ENCODE peak calls at places on chromosome 19, in four cellular contexts. V is heart left ventricle, Q is PC-3, T is GM23338. I is an unnamed sample.

GRCh38 chr19:17275441-17276175 is 6.1 kb upstream of the ANKLE1 start:
- DNase-seq in Q (no peak), T (no peak), V (no peak), I (no peak)

GRCh38 chr19:50437862-50438449 is 5.3 kb downstream of the MYBPC2 start:
- DNase-seq in Q (no peak), T (no peak), V (no peak), I (no peak)

GRCh38 chr19:18710986-18711751 is 27.7 kb downstream of the CRTC1 start:
- DNase-seq in Q (no peak), T (peak; percentile 41), V (peak; percentile 31), I (peak; percentile 77)

GRCh38 chr19:18580311-18580710 is 8.3 kb upstream of the REX1BD start:
- DNase-seq in V (no peak), Q (no peak), T (peak; percentile 0), I (no peak)

GRCh38 chr19:50882188-50882587 is 8.9 kb downstream of the KLK2 start:
- DNase-seq in T (no peak), V (no peak), Q (no peak), I (no peak)

GRCh38 chr19:53989600-53990533 is 1.6 kb upstream of the CACNG6 start:
- DNase-seq in Q (no peak), V (no peak), T (peak; percentile 18), I (peak; percentile 83)

GRCh38 chr19:8085606-8086464 is 33.3 kb downstream of the CCL25 start:
- DNase-seq in Q (peak; percentile 77), T (no peak), V (no peak), I (no peak)

GRCh38 chr19:29530549-29531457 is 5.0 kb downstream of the VSTM2B start:
- DNase-seq in Q (no peak), T (peak; percentile 27), V (no peak), I (no peak)

GRCh38 chr19:54233941-54234340 is 8.6 kb downstream of the LILRA6 start:
- DNase-seq in T (no peak), Q (no peak), V (no peak), I (no peak)

GRCh38 chr19:6521718-6522646 is 8.8 kb upstream of the TNFSF9 start:
- DNase-seq in T (peak; percentile 12), V (no peak), Q (no peak), I (no peak)

GRCh38 chr19:6519289-6519688 is 11.5 kb upstream of the TNFSF9 start:
- DNase-seq in V (no peak), Q (peak; percentile 96), T (no peak), I (no peak)

GRCh38 chr19:6524326-6524725 is 6.5 kb upstream of the TNFSF9 start:
- DNase-seq in Q (no peak), V (peak; percentile 29), T (no peak), I (no peak)

GRCh38 chr19:6527893-6528543 is 2.8 kb upstream of the TNFSF9 start:
- DNase-seq in Q (no peak), V (no peak), T (no peak), I (no peak)

GRCh38 chr19:6522712-6523111 is 8.1 kb upstream of the TNFSF9 start:
- DNase-seq in V (no peak), Q (no peak), T (no peak), I (no peak)
- H3K4me3 ChIP-seq in V (no peak overlapping the region), Q (no peak overlapping the region), T (no peak overlapping the region), I (no peak overlapping the region)

DNA sequence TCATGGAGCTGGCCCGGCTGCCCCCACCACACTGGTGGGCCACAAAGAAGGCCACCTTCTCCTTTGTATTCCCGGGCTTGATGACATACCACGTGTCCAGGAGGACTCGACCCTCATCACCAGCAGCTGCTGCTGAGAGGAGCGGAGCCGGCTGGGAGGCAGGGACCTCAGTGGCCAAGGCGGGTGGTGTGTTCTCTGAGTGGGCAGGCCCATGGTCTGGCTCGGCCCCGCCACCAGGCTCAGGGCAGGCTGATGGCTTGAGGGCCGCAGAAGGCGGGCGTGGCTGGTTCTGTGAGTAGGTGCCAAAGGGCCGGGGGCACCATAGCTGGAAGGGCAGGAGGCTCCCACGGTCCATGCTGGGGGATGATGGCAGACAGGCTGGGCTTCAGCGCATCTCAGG is 17.6 kb downstream of the FBXO46 start:
- DNase-seq in T (no peak), V (no peak), Q (no peak), I (no peak)
- H3K36me3 ChIP-seq in T (no peaks in the 10 kb centered on the region), V (peaks cover 18% of the 10 kb centered on the region), Q (no peaks in the 10 kb centered on the region), I (no peaks in the 10 kb centered on the region)

DNA sequence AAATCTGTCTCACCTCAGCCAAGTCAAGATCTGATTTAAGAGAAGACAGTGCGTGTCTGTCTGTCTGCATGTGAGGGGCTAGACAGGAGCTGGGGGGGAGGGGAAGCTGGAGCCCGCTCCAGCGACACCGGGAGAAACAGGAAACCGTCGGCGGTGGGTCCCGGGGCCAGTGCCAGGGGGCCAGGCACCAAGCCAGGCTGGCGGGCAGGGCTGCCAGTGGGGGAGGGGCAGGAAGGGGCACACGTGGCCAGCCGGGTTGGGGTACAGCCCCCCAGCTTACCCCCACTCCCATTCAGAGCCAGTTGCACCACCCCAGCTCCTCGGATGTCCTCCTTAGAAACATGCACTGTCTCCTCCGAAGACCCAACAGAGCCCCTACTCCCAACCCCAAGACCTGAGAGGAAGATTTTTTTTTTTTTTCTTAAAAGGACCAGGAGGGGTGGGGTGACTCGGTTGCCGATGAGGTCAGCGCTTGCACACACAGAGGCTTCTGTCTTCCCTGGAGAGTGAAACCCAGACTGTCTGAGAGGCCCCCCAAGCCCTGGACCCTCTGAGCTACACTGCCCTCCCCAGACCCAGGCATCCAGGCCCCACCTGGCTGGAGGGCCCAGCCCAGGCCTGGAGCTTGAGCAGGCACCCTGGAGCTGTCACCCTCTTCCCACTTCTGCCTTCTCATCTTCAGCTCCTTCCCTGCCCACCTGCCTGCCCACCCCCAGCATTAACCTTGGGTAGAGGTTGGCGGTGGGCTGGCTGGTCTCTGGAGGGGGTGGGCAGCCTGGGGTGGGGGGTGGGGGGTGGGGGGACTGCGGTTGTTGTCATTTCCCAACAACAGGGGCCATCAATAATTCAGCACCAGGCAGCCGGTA is 4.0 kb downstream of the ERF start:
- DNase-seq in T (no peak), Q (no peak), V (peak; percentile 51), I (no peak)
- H3K4me3 ChIP-seq in T (no peak overlapping the region), Q (no peak overlapping the region), V (peak overlapping the region; percentile 88), I (peak overlapping the region; percentile 36)

GRCh38 chr19:40078377-40078776 is 12.4 kb downstream of the ZNF780A start:
- DNase-seq in Q (no peak), T (no peak), V (no peak), I (no peak)
- H3K36me3 ChIP-seq in Q (peaks cover 74% of the 10 kb centered on the region), T (peaks cover 55% of the 10 kb centered on the region), V (peaks cover 91% of the 10 kb centered on the region), I (peaks cover 13% of the 10 kb centered on the region)

DNA sequence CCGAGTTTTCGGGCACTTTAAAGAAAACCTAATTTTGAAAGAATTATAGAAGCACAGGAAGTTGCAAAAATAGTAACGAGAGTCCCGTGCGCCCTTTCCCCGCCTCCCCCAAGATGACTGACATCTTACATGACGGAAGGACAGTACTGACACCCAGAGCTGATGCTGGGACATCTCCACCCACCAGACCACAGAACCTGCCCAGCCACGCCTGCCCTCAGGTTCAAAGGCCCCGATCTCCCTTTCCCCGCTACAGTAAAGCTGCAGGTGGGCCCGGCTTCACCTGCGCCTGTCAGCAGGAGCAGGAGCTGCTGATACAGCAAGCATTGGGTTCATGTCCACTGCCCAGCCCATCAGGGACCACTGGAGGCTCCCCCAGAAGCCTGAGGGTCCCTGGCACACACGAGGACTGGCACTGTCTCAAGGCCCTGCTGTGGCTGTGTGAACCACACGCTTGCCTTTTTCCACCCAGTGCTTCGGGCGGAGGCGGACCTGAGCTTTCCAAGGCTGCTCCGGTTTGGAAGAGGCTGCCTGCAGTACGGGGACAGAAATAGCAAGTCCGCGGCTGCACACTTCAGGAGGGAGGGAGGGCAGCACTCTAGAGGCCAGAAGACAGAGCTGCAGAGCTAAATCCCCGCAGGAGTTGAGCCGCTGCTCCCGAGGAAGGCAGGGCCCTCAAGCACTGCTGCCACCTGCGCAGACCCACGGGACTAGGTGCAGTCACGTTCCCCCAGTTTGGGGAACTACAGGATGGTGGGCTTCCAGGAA is 8.7 kb downstream of the MAP2K2 start:
- DNase-seq in T (no peak), V (peak; percentile 53), Q (no peak), I (no peak)
- H3K4me3 ChIP-seq in T (no peak overlapping the region), V (no peak overlapping the region), Q (no peak overlapping the region), I (peak overlapping the region; percentile 1)

DNA sequence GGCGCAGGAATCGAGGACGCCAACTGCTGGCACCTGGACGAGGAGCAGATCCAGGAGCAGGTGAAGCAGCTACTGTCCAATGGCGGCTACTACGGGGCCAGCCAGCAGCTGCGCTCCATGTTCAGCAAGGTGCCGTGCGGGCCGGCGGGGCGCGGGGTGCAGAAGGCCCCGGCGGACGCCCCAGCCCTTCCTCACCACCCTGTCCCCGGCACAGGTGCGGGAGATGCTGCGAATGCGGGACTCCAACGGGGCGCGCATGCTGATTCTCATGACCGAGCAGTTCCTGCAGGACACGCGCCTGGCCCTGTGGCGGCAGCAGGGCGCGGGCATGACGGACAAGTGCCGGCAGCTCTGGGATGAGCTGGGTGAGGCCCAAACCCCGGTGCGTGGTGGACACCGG is 13.6 kb downstream of the ZSWIM4 start:
- DNase-seq in V (no peak), Q (no peak), T (no peak), I (no peak)
- H3K36me3 ChIP-seq in V (peaks cover 21% of the 10 kb centered on the region), Q (peaks cover 37% of the 10 kb centered on the region), T (peaks cover 4% of the 10 kb centered on the region), I (no peaks in the 10 kb centered on the region)

GRCh38 chr19:45306040-45306439 is 16.6 kb downstream of the CKM start:
- DNase-seq in T (no peak), Q (no peak), V (no peak), I (no peak)
- H3K4me3 ChIP-seq in T (no peak overlapping the region), Q (no peak overlapping the region), V (no peak overlapping the region), I (no peak overlapping the region)

GRCh38 chr19:15185188-15185587 is 15.6 kb downstream of the NOTCH3 start:
- DNase-seq in Q (no peak), V (no peak), T (no peak), I (peak; percentile 1)

GRCh38 chr19:15191514-15191913 is 9.3 kb downstream of the NOTCH3 start:
- DNase-seq in V (no peak), T (no peak), Q (no peak), I (no peak)

GRCh38 chr19:15188851-15189250 is 11.9 kb downstream of the NOTCH3 start:
- DNase-seq in Q (no peak), T (peak; percentile 43), V (no peak), I (no peak)

GRCh38 chr19:15184776-15185175 is 16.0 kb downstream of the NOTCH3 start:
- DNase-seq in V (no peak), T (no peak), Q (no peak), I (no peak)

GRCh38 chr19:15187026-15188007 is 13.5 kb downstream of the NOTCH3 start:
- DNase-seq in T (peak; percentile 82), Q (peak; percentile 19), V (no peak), I (no peak)
- H3K36me3 ChIP-seq in T (peaks cover 19% of the 10 kb centered on the region), Q (no peaks in the 10 kb centered on the region), V (peaks cover 61% of the 10 kb centered on the region), I (no peaks in the 10 kb centered on the region)

I was measured in psoas muscle.